ENCODE peak calls at places on chromosomes 1 and 21, in ten cellular contexts. One of them, this sample, is unnamed.

GRCh38 chr21:34181418-34181817 is 108.0 kb downstream of the MRPS6 start:
- DNase-seq in uterus: no peak
- DNase-seq in ascending aorta: no peak
- DNase-seq in kidney epithelial cell: no peak
- DNase-seq in stomach: no peak
- DNase-seq in heart right ventricle: no peak
- DNase-seq in BE2C: no peak
- DNase-seq in naive thymus-derived CD4-positive, alpha-beta T cell: no peak
- DNase-seq in fibroblast of lung: no peak
- DNase-seq in mammary epithelial cell: no peak
- DNase-seq in this sample: no peak

GRCh38 chr1:224339422-224340033 is 9.6 kb upstream of the NVL start:
- DNase-seq in uterus: no peak
- DNase-seq in ascending aorta: no peak
- DNase-seq in kidney epithelial cell: no peak
- DNase-seq in stomach: no peak
- DNase-seq in heart right ventricle: no peak
- DNase-seq in BE2C: no peak
- DNase-seq in naive thymus-derived CD4-positive, alpha-beta T cell: no peak
- DNase-seq in fibroblast of lung: no peak
- DNase-seq in mammary epithelial cell: no peak
- DNase-seq in this sample: no peak

GRCh38 chr21:15706686-15707085 is 23.1 kb upstream of the USP25 start:
- DNase-seq in uterus: no peak
- DNase-seq in ascending aorta: no peak
- DNase-seq in kidney epithelial cell: peak
- DNase-seq in stomach: peak
- DNase-seq in heart right ventricle: peak
- DNase-seq in BE2C: no peak
- DNase-seq in naive thymus-derived CD4-positive, alpha-beta T cell: no peak
- DNase-seq in fibroblast of lung: peak
- DNase-seq in mammary epithelial cell: peak
- DNase-seq in this sample: no peak

GRCh38 chr1:232306269-232306911 is 323.5 kb downstream of the SIPA1L2 start:
- DNase-seq in uterus: peak
- DNase-seq in ascending aorta: no peak
- DNase-seq in kidney epithelial cell: no peak
- DNase-seq in stomach: peak
- DNase-seq in heart right ventricle: peak
- DNase-seq in BE2C: no peak
- DNase-seq in naive thymus-derived CD4-positive, alpha-beta T cell: no peak
- DNase-seq in fibroblast of lung: no peak
- DNase-seq in mammary epithelial cell: no peak
- DNase-seq in this sample: no peak

GRCh38 chr21:42513985-42514882 is 582 bp downstream of the SLC37A1 start:
- DNase-seq in uterus: peak
- DNase-seq in ascending aorta: no peak
- DNase-seq in kidney epithelial cell: no peak
- DNase-seq in stomach: peak
- DNase-seq in heart right ventricle: peak
- DNase-seq in BE2C: no peak
- DNase-seq in naive thymus-derived CD4-positive, alpha-beta T cell: peak
- DNase-seq in fibroblast of lung: no peak
- DNase-seq in mammary epithelial cell: peak
- DNase-seq in this sample: no peak

GRCh38 chr1:231240531-231240882 is 505 bp upstream of the GNPAT start:
- DNase-seq in uterus: no peak
- DNase-seq in ascending aorta: no peak
- DNase-seq in kidney epithelial cell: no peak
- DNase-seq in stomach: no peak
- DNase-seq in heart right ventricle: no peak
- DNase-seq in BE2C: no peak
- DNase-seq in naive thymus-derived CD4-positive, alpha-beta T cell: no peak
- DNase-seq in fibroblast of lung: peak
- DNase-seq in mammary epithelial cell: peak
- DNase-seq in this sample: peak

GRCh38 chr1:153944005-153944821 is 2.3 kb downstream of the DENND4B start:
- DNase-seq in uterus: no peak
- DNase-seq in ascending aorta: no peak
- DNase-seq in kidney epithelial cell: no peak
- DNase-seq in stomach: no peak
- DNase-seq in heart right ventricle: no peak
- DNase-seq in BE2C: no peak
- DNase-seq in naive thymus-derived CD4-positive, alpha-beta T cell: no peak
- DNase-seq in fibroblast of lung: no peak
- DNase-seq in mammary epithelial cell: no peak
- DNase-seq in this sample: no peak

GRCh38 chr1:33339413-33339812 is 18.5 kb upstream of the A3GALT2 start:
- DNase-seq in uterus: no peak
- DNase-seq in ascending aorta: no peak
- DNase-seq in kidney epithelial cell: no peak
- DNase-seq in stomach: no peak
- DNase-seq in heart right ventricle: no peak
- DNase-seq in BE2C: no peak
- DNase-seq in naive thymus-derived CD4-positive, alpha-beta T cell: no peak
- DNase-seq in fibroblast of lung: no peak
- DNase-seq in mammary epithelial cell: no peak
- DNase-seq in this sample: no peak

GRCh38 chr1:234322979-234323378 is 50.3 kb upstream of the COA6 start:
- DNase-seq in uterus: no peak
- DNase-seq in ascending aorta: no peak
- DNase-seq in kidney epithelial cell: no peak
- DNase-seq in stomach: peak
- DNase-seq in heart right ventricle: no peak
- DNase-seq in BE2C: peak
- DNase-seq in naive thymus-derived CD4-positive, alpha-beta T cell: peak
- DNase-seq in fibroblast of lung: peak
- DNase-seq in mammary epithelial cell: no peak
- DNase-seq in this sample: no peak

GRCh38 chr1:7526867-7527732 is 244.0 kb upstream of the VAMP3 start:
- DNase-seq in uterus: no peak
- DNase-seq in ascending aorta: no peak
- DNase-seq in kidney epithelial cell: no peak
- DNase-seq in stomach: no peak
- DNase-seq in heart right ventricle: no peak
- DNase-seq in BE2C: no peak
- DNase-seq in naive thymus-derived CD4-positive, alpha-beta T cell: no peak
- DNase-seq in fibroblast of lung: no peak
- DNase-seq in mammary epithelial cell: peak
- DNase-seq in this sample: no peak

GRCh38 chr1:9912264-9912936 is 2.3 kb upstream of the CTNNBIP1 start:
- DNase-seq in uterus: no peak
- DNase-seq in ascending aorta: no peak
- DNase-seq in kidney epithelial cell: no peak
- DNase-seq in stomach: no peak
- DNase-seq in heart right ventricle: no peak
- DNase-seq in BE2C: no peak
- DNase-seq in naive thymus-derived CD4-positive, alpha-beta T cell: no peak
- DNase-seq in fibroblast of lung: no peak
- DNase-seq in mammary epithelial cell: no peak
- DNase-seq in this sample: no peak

GRCh38 chr1:180160362-180160761 is 5.7 kb downstream of the QSOX1 start:
- DNase-seq in uterus: no peak
- DNase-seq in ascending aorta: no peak
- DNase-seq in kidney epithelial cell: no peak
- DNase-seq in stomach: no peak
- DNase-seq in heart right ventricle: no peak
- DNase-seq in BE2C: no peak
- DNase-seq in naive thymus-derived CD4-positive, alpha-beta T cell: no peak
- DNase-seq in fibroblast of lung: no peak
- DNase-seq in mammary epithelial cell: no peak
- DNase-seq in this sample: no peak

GRCh38 chr1:157047064-157047410 is 1.5 kb upstream of the ARHGEF11 start:
- DNase-seq in uterus: no peak
- DNase-seq in ascending aorta: no peak
- DNase-seq in kidney epithelial cell: no peak
- DNase-seq in stomach: no peak
- DNase-seq in heart right ventricle: no peak
- DNase-seq in BE2C: no peak
- DNase-seq in naive thymus-derived CD4-positive, alpha-beta T cell: no peak
- DNase-seq in fibroblast of lung: no peak
- DNase-seq in mammary epithelial cell: no peak
- DNase-seq in this sample: no peak

GRCh38 chr1:3898475-3898735 is 1.7 kb downstream of the C1orf174 start:
- DNase-seq in uterus: no peak
- DNase-seq in ascending aorta: no peak
- DNase-seq in kidney epithelial cell: no peak
- DNase-seq in stomach: no peak
- DNase-seq in heart right ventricle: no peak
- DNase-seq in BE2C: no peak
- DNase-seq in naive thymus-derived CD4-positive, alpha-beta T cell: no peak
- DNase-seq in fibroblast of lung: no peak
- DNase-seq in mammary epithelial cell: no peak
- DNase-seq in this sample: no peak

GRCh38 chr1:218461351-218461750 is 116.2 kb downstream of the TGFB2 start:
- DNase-seq in uterus: no peak
- DNase-seq in ascending aorta: no peak
- DNase-seq in kidney epithelial cell: no peak
- DNase-seq in stomach: no peak
- DNase-seq in heart right ventricle: no peak
- DNase-seq in BE2C: no peak
- DNase-seq in naive thymus-derived CD4-positive, alpha-beta T cell: no peak
- DNase-seq in fibroblast of lung: no peak
- DNase-seq in mammary epithelial cell: no peak
- DNase-seq in this sample: no peak

GRCh38 chr1:218459878-218460277 is 114.7 kb downstream of the TGFB2 start:
- DNase-seq in uterus: no peak
- DNase-seq in ascending aorta: no peak
- DNase-seq in kidney epithelial cell: no peak
- DNase-seq in stomach: no peak
- DNase-seq in heart right ventricle: peak
- DNase-seq in BE2C: no peak
- DNase-seq in naive thymus-derived CD4-positive, alpha-beta T cell: no peak
- DNase-seq in fibroblast of lung: peak
- DNase-seq in mammary epithelial cell: peak
- DNase-seq in this sample: no peak

GRCh38 chr1:218462116-218462515 is 117.0 kb downstream of the TGFB2 start:
- DNase-seq in uterus: no peak
- DNase-seq in ascending aorta: no peak
- DNase-seq in kidney epithelial cell: no peak
- DNase-seq in stomach: no peak
- DNase-seq in heart right ventricle: no peak
- DNase-seq in BE2C: no peak
- DNase-seq in naive thymus-derived CD4-positive, alpha-beta T cell: no peak
- DNase-seq in fibroblast of lung: no peak
- DNase-seq in mammary epithelial cell: no peak
- DNase-seq in this sample: no peak

GRCh38 chr1:218459450-218459849 is 114.3 kb downstream of the TGFB2 start:
- DNase-seq in uterus: no peak
- DNase-seq in ascending aorta: no peak
- DNase-seq in kidney epithelial cell: no peak
- DNase-seq in stomach: no peak
- DNase-seq in heart right ventricle: peak
- DNase-seq in BE2C: no peak
- DNase-seq in naive thymus-derived CD4-positive, alpha-beta T cell: no peak
- DNase-seq in fibroblast of lung: no peak
- DNase-seq in mammary epithelial cell: no peak
- DNase-seq in this sample: no peak

GRCh38 chr1:218460367-218460766 is 115.2 kb downstream of the TGFB2 start:
- DNase-seq in uterus: peak
- DNase-seq in ascending aorta: no peak
- DNase-seq in kidney epithelial cell: no peak
- DNase-seq in stomach: no peak
- DNase-seq in heart right ventricle: peak
- DNase-seq in BE2C: no peak
- DNase-seq in naive thymus-derived CD4-positive, alpha-beta T cell: no peak
- DNase-seq in fibroblast of lung: peak
- DNase-seq in mammary epithelial cell: peak
- DNase-seq in this sample: no peak
- H3K4me3 ChIP-seq in uterus: no peak
- H3K4me3 ChIP-seq in ascending aorta: no peak
- H3K4me3 ChIP-seq in kidney epithelial cell: no peak
- H3K4me3 ChIP-seq in stomach: no peak
- H3K4me3 ChIP-seq in heart right ventricle: peak
- H3K4me3 ChIP-seq in BE2C: no peak
- H3K4me3 ChIP-seq in naive thymus-derived CD4-positive, alpha-beta T cell: no peak
- H3K4me3 ChIP-seq in fibroblast of lung: no peak
- H3K4me3 ChIP-seq in mammary epithelial cell: no peak
- H3K4me3 ChIP-seq in this sample: no peak

GRCh38 chr1:61184035-61184713 is 101.8 kb downstream of the NFIA start:
- DNase-seq in uterus: peak
- DNase-seq in ascending aorta: peak
- DNase-seq in kidney epithelial cell: no peak
- DNase-seq in stomach: peak
- DNase-seq in heart right ventricle: peak
- DNase-seq in BE2C: peak
- DNase-seq in naive thymus-derived CD4-positive, alpha-beta T cell: no peak
- DNase-seq in fibroblast of lung: peak
- DNase-seq in mammary epithelial cell: peak
- DNase-seq in this sample: peak
- H3K4me3 ChIP-seq in uterus: peak
- H3K4me3 ChIP-seq in ascending aorta: peak
- H3K4me3 ChIP-seq in kidney epithelial cell: no peak
- H3K4me3 ChIP-seq in stomach: peak
- H3K4me3 ChIP-seq in heart right ventricle: peak
- H3K4me3 ChIP-seq in BE2C: peak
- H3K4me3 ChIP-seq in naive thymus-derived CD4-positive, alpha-beta T cell: no peak
- H3K4me3 ChIP-seq in fibroblast of lung: peak
- H3K4me3 ChIP-seq in mammary epithelial cell: peak
- H3K4me3 ChIP-seq in this sample: peak

GRCh38 chr1:198681831-198682756 is 43.3 kb downstream of the PTPRC start:
- DNase-seq in uterus: no peak
- DNase-seq in ascending aorta: no peak
- DNase-seq in kidney epithelial cell: peak
- DNase-seq in stomach: peak
- DNase-seq in heart right ventricle: peak
- DNase-seq in BE2C: peak
- DNase-seq in naive thymus-derived CD4-positive, alpha-beta T cell: peak
- DNase-seq in fibroblast of lung: peak
- DNase-seq in mammary epithelial cell: peak
- DNase-seq in this sample: peak
- H3K4me3 ChIP-seq in uterus: no peak
- H3K4me3 ChIP-seq in ascending aorta: no peak
- H3K4me3 ChIP-seq in kidney epithelial cell: no peak
- H3K4me3 ChIP-seq in stomach: no peak
- H3K4me3 ChIP-seq in heart right ventricle: no peak
- H3K4me3 ChIP-seq in BE2C: peak
- H3K4me3 ChIP-seq in naive thymus-derived CD4-positive, alpha-beta T cell: peak
- H3K4me3 ChIP-seq in fibroblast of lung: no peak
- H3K4me3 ChIP-seq in mammary epithelial cell: peak
- H3K4me3 ChIP-seq in this sample: no peak

DNA sequence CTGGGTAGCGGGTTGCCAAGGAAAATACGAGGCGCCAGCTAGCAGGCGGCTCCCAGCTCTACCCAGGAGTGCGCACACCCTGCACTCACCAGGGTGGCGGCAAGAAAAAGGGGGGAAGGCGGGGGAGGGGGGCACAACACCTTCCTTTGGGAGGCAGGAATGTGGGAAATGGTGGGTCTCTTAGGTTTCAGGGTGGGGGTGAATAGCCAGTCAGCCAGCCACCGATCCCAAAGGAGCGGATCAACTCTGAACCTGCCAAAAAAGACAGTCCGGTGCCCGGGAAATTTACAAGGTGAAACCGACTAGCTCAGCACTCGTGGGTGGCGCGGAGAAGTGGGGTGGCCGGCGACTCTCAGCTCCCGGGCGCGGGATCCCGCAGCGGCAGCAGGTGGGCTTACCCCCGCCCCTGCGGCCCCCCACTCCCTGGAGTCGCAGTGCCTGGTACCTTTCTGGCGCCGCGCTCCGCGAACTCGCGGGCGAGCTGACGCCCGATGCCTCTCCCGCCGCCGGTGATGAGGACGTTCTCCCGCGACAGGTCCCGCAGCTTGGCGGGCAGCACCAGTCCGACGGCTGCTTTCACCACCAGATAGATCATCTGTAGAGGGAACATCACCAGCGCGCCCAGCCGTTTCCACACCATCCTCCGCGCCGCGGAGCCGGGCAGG is 1.2 kb downstream of the DHRS3 start:
- DNase-seq in uterus: peak
- DNase-seq in ascending aorta: no peak
- DNase-seq in kidney epithelial cell: no peak
- DNase-seq in stomach: no peak
- DNase-seq in heart right ventricle: peak
- DNase-seq in BE2C: no peak
- DNase-seq in naive thymus-derived CD4-positive, alpha-beta T cell: peak
- DNase-seq in fibroblast of lung: no peak
- DNase-seq in mammary epithelial cell: peak
- DNase-seq in this sample: no peak
- H3K4me3 ChIP-seq in uterus: peak
- H3K4me3 ChIP-seq in ascending aorta: peak
- H3K4me3 ChIP-seq in kidney epithelial cell: peak
- H3K4me3 ChIP-seq in stomach: peak
- H3K4me3 ChIP-seq in heart right ventricle: peak
- H3K4me3 ChIP-seq in BE2C: no peak
- H3K4me3 ChIP-seq in naive thymus-derived CD4-positive, alpha-beta T cell: peak
- H3K4me3 ChIP-seq in fibroblast of lung: peak
- H3K4me3 ChIP-seq in mammary epithelial cell: peak
- H3K4me3 ChIP-seq in this sample: peak